ENCODE peak calls at places on chromosome 14, in nine cellular contexts. One of them, this sample, is unnamed.

GRCh38 chr14:92173668-92174067 is 51.9 kb downstream of the CPSF2 start:
- DNase-seq in mucosa of gallbladder: no peak
- DNase-seq in CD4-positive, alpha-beta T cell: no peak
- DNase-seq in lung: no peak
- DNase-seq in NCI-H1105 treated with DMSO at 0.1 percent for 48 hours: no peak
- DNase-seq in DMS79: no peak
- DNase-seq in WERI-Rb-1: no peak
- DNase-seq in NCI-H2081: no peak
- DNase-seq in C1 segment of cervical spinal cord: no peak
- DNase-seq in this sample: no peak

GRCh38 chr14:79103764-79104163 is 933.6 kb downstream of the NRXN3 start:
- DNase-seq in C1 segment of cervical spinal cord: no peak
- DNase-seq in DMS79: no peak
- DNase-seq in CD4-positive, alpha-beta T cell: no peak
- DNase-seq in NCI-H1105 treated with DMSO at 0.1 percent for 48 hours: no peak
- DNase-seq in NCI-H2081: no peak
- DNase-seq in mucosa of gallbladder: no peak
- DNase-seq in lung: no peak
- DNase-seq in WERI-Rb-1: no peak
- DNase-seq in this sample: no peak

GRCh38 chr14:95871531-95871930 is 5.1 kb upstream of the TUNAR start:
- DNase-seq in CD4-positive, alpha-beta T cell: no peak
- DNase-seq in DMS79: peak
- DNase-seq in lung: no peak
- DNase-seq in mucosa of gallbladder: no peak
- DNase-seq in NCI-H1105 treated with DMSO at 0.1 percent for 48 hours: peak
- DNase-seq in C1 segment of cervical spinal cord: no peak
- DNase-seq in WERI-Rb-1: no peak
- DNase-seq in NCI-H2081: no peak
- DNase-seq in this sample: no peak

GRCh38 chr14:61562321-61563161 is 132.8 kb upstream of the HIF1A start:
- DNase-seq in DMS79: no peak
- DNase-seq in WERI-Rb-1: no peak
- DNase-seq in mucosa of gallbladder: no peak
- DNase-seq in CD4-positive, alpha-beta T cell: no peak
- DNase-seq in C1 segment of cervical spinal cord: peak
- DNase-seq in lung: no peak
- DNase-seq in NCI-H1105 treated with DMSO at 0.1 percent for 48 hours: no peak
- DNase-seq in NCI-H2081: no peak
- DNase-seq in this sample: no peak

GRCh38 chr14:72904840-72905561 is 11.1 kb upstream of the DPF3 start:
- DNase-seq in NCI-H2081: peak
- DNase-seq in DMS79: peak
- DNase-seq in NCI-H1105 treated with DMSO at 0.1 percent for 48 hours: peak
- DNase-seq in C1 segment of cervical spinal cord: no peak
- DNase-seq in CD4-positive, alpha-beta T cell: peak
- DNase-seq in lung: peak
- DNase-seq in WERI-Rb-1: peak
- DNase-seq in mucosa of gallbladder: peak
- DNase-seq in this sample: peak

GRCh38 chr14:105425823-105426247 is 6.2 kb downstream of the MTA1 start:
- DNase-seq in NCI-H2081: no peak
- DNase-seq in DMS79: no peak
- DNase-seq in lung: no peak
- DNase-seq in CD4-positive, alpha-beta T cell: no peak
- DNase-seq in NCI-H1105 treated with DMSO at 0.1 percent for 48 hours: no peak
- DNase-seq in C1 segment of cervical spinal cord: no peak
- DNase-seq in mucosa of gallbladder: no peak
- DNase-seq in WERI-Rb-1: no peak
- DNase-seq in this sample: no peak

GRCh38 chr14:104120281-104120741 is 18.1 kb upstream of the KIF26A start:
- DNase-seq in lung: no peak
- DNase-seq in C1 segment of cervical spinal cord: no peak
- DNase-seq in NCI-H1105 treated with DMSO at 0.1 percent for 48 hours: no peak
- DNase-seq in WERI-Rb-1: peak
- DNase-seq in NCI-H2081: no peak
- DNase-seq in DMS79: no peak
- DNase-seq in CD4-positive, alpha-beta T cell: no peak
- DNase-seq in mucosa of gallbladder: no peak
- DNase-seq in this sample: no peak

GRCh38 chr14:25097120-25097519 is 47.2 kb upstream of the STXBP6 start:
- DNase-seq in lung: no peak
- DNase-seq in C1 segment of cervical spinal cord: no peak
- DNase-seq in NCI-H1105 treated with DMSO at 0.1 percent for 48 hours: no peak
- DNase-seq in NCI-H2081: no peak
- DNase-seq in CD4-positive, alpha-beta T cell: no peak
- DNase-seq in DMS79: no peak
- DNase-seq in mucosa of gallbladder: no peak
- DNase-seq in WERI-Rb-1: no peak
- DNase-seq in this sample: no peak

GRCh38 chr14:27608377-27608776 is 1010.5 kb upstream of the NOVA1 start:
- DNase-seq in DMS79: no peak
- DNase-seq in C1 segment of cervical spinal cord: no peak
- DNase-seq in NCI-H2081: no peak
- DNase-seq in CD4-positive, alpha-beta T cell: no peak
- DNase-seq in NCI-H1105 treated with DMSO at 0.1 percent for 48 hours: no peak
- DNase-seq in WERI-Rb-1: no peak
- DNase-seq in lung: no peak
- DNase-seq in mucosa of gallbladder: no peak
- DNase-seq in this sample: no peak

GRCh38 chr14:29724991-29725390 is 202.7 kb downstream of the PRKD1 start:
- DNase-seq in NCI-H1105 treated with DMSO at 0.1 percent for 48 hours: no peak
- DNase-seq in mucosa of gallbladder: peak
- DNase-seq in C1 segment of cervical spinal cord: no peak
- DNase-seq in WERI-Rb-1: no peak
- DNase-seq in NCI-H2081: peak
- DNase-seq in DMS79: no peak
- DNase-seq in CD4-positive, alpha-beta T cell: no peak
- DNase-seq in lung: peak
- DNase-seq in this sample: no peak

GRCh38 chr14:68144051-68144681 is 324.6 kb downstream of the RAD51B start:
- DNase-seq in NCI-H2081: no peak
- DNase-seq in WERI-Rb-1: no peak
- DNase-seq in DMS79: no peak
- DNase-seq in C1 segment of cervical spinal cord: no peak
- DNase-seq in lung: no peak
- DNase-seq in NCI-H1105 treated with DMSO at 0.1 percent for 48 hours: no peak
- DNase-seq in mucosa of gallbladder: no peak
- DNase-seq in CD4-positive, alpha-beta T cell: no peak
- DNase-seq in this sample: peak

GRCh38 chr14:58637040-58637390 is 747 bp upstream of the DACT1 start:
- DNase-seq in C1 segment of cervical spinal cord: peak
- DNase-seq in NCI-H1105 treated with DMSO at 0.1 percent for 48 hours: no peak
- DNase-seq in DMS79: no peak
- DNase-seq in WERI-Rb-1: no peak
- DNase-seq in mucosa of gallbladder: peak
- DNase-seq in NCI-H2081: no peak
- DNase-seq in lung: no peak
- DNase-seq in CD4-positive, alpha-beta T cell: no peak
- DNase-seq in this sample: peak

GRCh38 chr14:20294636-20295035 is 11.1 kb downstream of the TTC5 start:
- DNase-seq in WERI-Rb-1: no peak
- DNase-seq in C1 segment of cervical spinal cord: no peak
- DNase-seq in NCI-H1105 treated with DMSO at 0.1 percent for 48 hours: no peak
- DNase-seq in lung: no peak
- DNase-seq in CD4-positive, alpha-beta T cell: no peak
- DNase-seq in NCI-H2081: no peak
- DNase-seq in DMS79: no peak
- DNase-seq in mucosa of gallbladder: no peak
- DNase-seq in this sample: no peak

GRCh38 chr14:36006623-36007022 is 169.9 kb downstream of the PTCSC3 start:
- DNase-seq in NCI-H2081: no peak
- DNase-seq in DMS79: no peak
- DNase-seq in CD4-positive, alpha-beta T cell: no peak
- DNase-seq in WERI-Rb-1: no peak
- DNase-seq in NCI-H1105 treated with DMSO at 0.1 percent for 48 hours: no peak
- DNase-seq in C1 segment of cervical spinal cord: no peak
- DNase-seq in lung: no peak
- DNase-seq in mucosa of gallbladder: no peak
- DNase-seq in this sample: no peak